ENCODE peak calls at places on chromosomes 5 and 9, in six cellular contexts. F is endothelial cell, J is spleen, G is astrocyte of the spinal cord, O is uterus, H is type B pancreatic cell. X is an unnamed sample.

GRCh38 chr5:141958113-141958512 is at the start of gene PCDH12:
- DNase-seq in F (peak), J (peak), G (no peak), O (no peak), H (no peak), X (peak)

GRCh38 chr9:75636427-75637045 is 253.9 kb upstream of the PCSK5 start:
- DNase-seq in F (no peak), J (no peak), G (no peak), O (no peak), H (no peak), X (peak)

GRCh38 chr5:16656561-16657191 is 39.9 kb upstream of the RETREG1 start:
- DNase-seq in F (no peak), J (no peak), G (peak), O (no peak), H (no peak), X (no peak)

GRCh38 chr9:77011973-77012817 is 7.3 kb upstream of the FOXB2 start:
- DNase-seq in F (peak), J (peak), G (peak), O (peak), H (peak), X (peak)

GRCh38 chr9:87067426-87067825 is 120.1 kb upstream of the GAS1 start:
- DNase-seq in F (no peak), J (no peak), G (no peak), O (no peak), H (no peak), X (no peak)

GRCh38 chr9:81690251-81690851 is 1.0 kb upstream of the TLE1 start:
- DNase-seq in F (peak), J (peak), G (no peak), O (peak), H (peak), X (no peak)

GRCh38 chr5:57128325-57128724 is 45.5 kb upstream of the GPBP1 start:
- DNase-seq in F (no peak), J (no peak), G (no peak), O (no peak), H (no peak), X (no peak)

GRCh38 chr9:88179080-88179521 is 40.8 kb upstream of the SPATA31C2 start:
- DNase-seq in F (no peak), J (peak), G (no peak), O (no peak), H (no peak), X (peak)

GRCh38 chr5:112616812-112617547 is 120.7 kb upstream of the APC start:
- DNase-seq in F (no peak), J (no peak), G (no peak), O (no peak), H (no peak), X (no peak)

GRCh38 chr5:44332360-44332971 is 56.8 kb downstream of the FGF10 start:
- DNase-seq in F (no peak), J (no peak), G (peak), O (no peak), H (no peak), X (no peak)

GRCh38 chr5:38692780-38693507 is 136.5 kb upstream of the LIFR start:
- DNase-seq in F (no peak), J (no peak), G (no peak), O (no peak), H (no peak), X (no peak)

GRCh38 chr9:109717342-109717741 is 62.7 kb upstream of the PALM2AKAP2 start:
- DNase-seq in F (no peak), J (no peak), G (no peak), O (no peak), H (no peak), X (no peak)

GRCh38 chr5:152188219-152188618 is 216.9 kb downstream of the NMUR2 start:
- DNase-seq in F (no peak), J (no peak), G (no peak), O (no peak), H (no peak), X (no peak)

GRCh38 chr9:71758785-71759184 is 9.5 kb downstream of the CEMIP2 start:
- DNase-seq in F (no peak), J (no peak), G (no peak), O (no peak), H (no peak), X (no peak)

GRCh38 chr5:1168751-1169607 is 32.4 kb upstream of the SLC6A19 start:
- DNase-seq in F (no peak), J (no peak), G (no peak), O (no peak), H (no peak), X (no peak)

GRCh38 chr5:121628783-121629182 is 222.9 kb upstream of the FTMT start:
- DNase-seq in F (no peak), J (no peak), G (no peak), O (no peak), H (no peak), X (no peak)

GRCh38 chr5:140169410-140169809 is 5.6 kb upstream of the CYSTM1 start:
- DNase-seq in F (no peak), J (no peak), G (no peak), O (no peak), H (no peak), X (no peak)

GRCh38 chr9:133225171-133226011 is 16.3 kb upstream of the OBP2B start:
- DNase-seq in F (no peak), J (peak), G (no peak), O (no peak), H (no peak), X (no peak)

GRCh38 chr5:122091942-122092600 is 14.0 kb upstream of the LOX start:
- DNase-seq in F (no peak), J (no peak), G (peak), O (no peak), H (no peak), X (no peak)

GRCh38 chr5:56327810-56328209 is 94.7 kb upstream of the ANKRD55 start:
- DNase-seq in F (no peak), J (no peak), G (no peak), O (no peak), H (no peak), X (peak)

GRCh38 chr9:124133752-124134151 is 122.2 kb downstream of the LHX2 start:
- DNase-seq in F (peak), J (no peak), G (peak), O (no peak), H (no peak), X (peak)

GRCh38 chr9:18331808-18332209 is 142.1 kb upstream of the ADAMTSL1 start:
- DNase-seq in F (no peak), J (no peak), G (peak), O (no peak), H (no peak), X (no peak)

GRCh38 chr5:67059747-67060490 is 136.7 kb downstream of the CD180 start:
- DNase-seq in F (no peak), J (no peak), G (peak), O (no peak), H (no peak), X (no peak)

GRCh38 chr5:77129386-77129785 is 42.3 kb upstream of the ZBED3 start:
- DNase-seq in F (peak), J (no peak), G (peak), O (peak), H (no peak), X (peak)
- TF ChIP-seq CTCF in F (peak), J (no peak), G (peak), O (no peak), H (peak), X (peak)

GRCh38 chr5:41973887-41974286 is 48.8 kb downstream of the FBXO4 start:
- DNase-seq in F (no peak), J (no peak), G (no peak), O (no peak), H (no peak), X (no peak)

GRCh38 chr5:41967401-41967800 is 42.3 kb downstream of the FBXO4 start:
- DNase-seq in F (no peak), J (no peak), G (no peak), O (no peak), H (no peak), X (no peak)

GRCh38 chr5:41966706-41967105 is 41.6 kb downstream of the FBXO4 start:
- DNase-seq in F (no peak), J (no peak), G (no peak), O (no peak), H (no peak), X (no peak)

GRCh38 chr5:41973087-41973486 is 48.0 kb downstream of the FBXO4 start:
- DNase-seq in F (no peak), J (no peak), G (no peak), O (no peak), H (no peak), X (no peak)

DNA sequence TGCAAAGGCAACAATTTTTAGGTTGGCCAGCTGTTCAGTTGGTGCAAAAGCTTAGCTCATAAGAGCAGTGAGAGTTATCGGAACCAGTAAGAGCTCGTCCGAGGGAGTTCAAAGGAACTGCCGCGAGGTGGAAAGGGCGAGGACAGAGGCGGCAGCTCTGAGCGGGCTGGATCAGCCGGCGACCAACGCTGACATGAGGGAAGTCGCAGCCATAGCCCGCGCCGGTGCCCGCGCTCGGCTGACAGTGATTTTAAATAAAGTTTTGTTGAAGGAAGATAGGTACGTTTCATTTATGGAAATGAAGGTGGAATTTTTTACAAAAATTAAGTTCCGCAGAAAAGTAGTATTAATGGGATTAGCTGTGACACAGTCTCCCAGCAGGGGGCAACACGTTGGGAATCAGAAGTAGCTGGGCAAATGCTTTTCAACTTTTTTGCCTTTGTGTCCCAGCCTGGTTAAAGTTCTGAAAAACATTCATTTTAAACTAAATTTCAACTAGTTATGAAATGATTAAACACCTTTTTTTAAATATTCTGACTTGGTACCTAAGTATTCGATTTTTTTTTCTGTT is 43.2 kb downstream of the FBXO4 start:
- DNase-seq in F (no peak), J (no peak), G (no peak), O (no peak), H (no peak), X (no peak)
- TF ChIP-seq CTCF in F (peak), J (no peak), G (no peak), O (no peak), H (peak), X (no peak)

DNA sequence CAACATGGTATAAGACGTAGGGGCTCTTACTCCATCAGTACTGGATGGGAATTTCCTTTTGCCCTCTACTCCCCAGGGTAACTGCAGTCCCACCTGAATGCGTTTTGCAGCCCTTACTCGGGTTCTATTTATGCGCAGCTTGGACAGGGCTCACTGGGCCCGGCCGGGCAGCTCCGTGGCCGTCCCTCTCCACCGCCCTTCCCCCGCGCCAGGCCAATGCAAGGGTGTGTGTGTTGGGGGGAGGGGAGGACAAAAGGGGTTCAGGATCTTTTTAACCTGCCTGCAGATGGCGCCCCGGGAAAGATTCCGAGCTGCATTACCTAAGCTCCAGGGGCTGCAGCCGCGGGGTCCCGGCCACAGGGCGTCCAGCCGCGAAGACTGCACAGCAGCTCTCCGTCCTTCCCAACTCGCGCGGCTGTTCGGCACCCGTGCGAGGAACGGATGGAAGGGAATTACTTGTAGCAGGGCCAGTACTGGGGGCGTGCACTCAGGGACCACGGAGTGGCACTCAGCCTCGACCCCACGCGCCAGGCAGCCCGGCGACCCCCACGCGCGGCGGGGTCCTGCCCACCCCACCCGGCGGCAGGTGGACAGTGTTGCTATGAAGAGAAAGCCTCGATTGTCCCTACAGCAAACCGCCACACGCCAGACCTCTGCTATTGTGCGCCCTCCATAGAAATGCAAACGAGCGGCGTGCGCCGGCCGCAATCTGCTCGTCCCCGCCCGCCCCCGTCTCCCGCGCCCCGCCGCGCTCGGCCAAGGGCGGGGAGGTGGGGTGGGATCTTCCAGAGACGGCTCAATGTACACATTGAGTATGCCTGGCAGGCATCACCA is 966 bp upstream of the GADD45G start:
- DNase-seq in F (peak), J (peak), G (peak), O (peak), H (peak), X (peak)
- TF ChIP-seq CTCF in F (peak), J (peak), G (peak), O (peak), H (peak), X (peak)

GRCh38 chr5:5772202-5772601 is 349.7 kb downstream of the ICE1 start:
- DNase-seq in F (no peak), J (no peak), G (no peak), O (no peak), H (no peak), X (no peak)

GRCh38 chr5:5767286-5767928 is 344.9 kb downstream of the ICE1 start:
- DNase-seq in F (no peak), J (no peak), G (no peak), O (no peak), H (no peak), X (no peak)

GRCh38 chr5:5765066-5765465 is 342.6 kb downstream of the ICE1 start:
- DNase-seq in F (no peak), J (no peak), G (no peak), O (no peak), H (no peak), X (no peak)

DNA sequence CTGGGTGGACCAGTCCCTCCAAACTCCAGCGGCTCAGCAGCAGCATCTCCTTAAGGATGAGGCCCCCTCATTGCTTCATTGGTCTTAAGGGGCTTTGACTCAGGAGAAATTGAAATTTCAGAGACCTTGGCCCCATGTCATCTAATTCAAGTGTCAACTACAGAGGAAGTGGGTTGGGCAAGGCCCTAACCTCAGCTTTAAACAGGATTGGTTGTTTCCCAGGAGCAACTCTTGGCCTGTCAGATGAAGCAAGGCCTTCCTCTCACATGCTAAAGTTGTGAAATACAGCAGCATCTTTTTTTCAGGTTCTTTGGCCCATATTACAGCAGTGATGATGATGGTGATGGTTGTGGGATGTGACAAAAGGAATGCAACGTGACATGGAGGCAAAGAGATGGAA is 348.3 kb downstream of the ICE1 start:
- DNase-seq in F (no peak), J (no peak), G (no peak), O (no peak), H (no peak), X (no peak)
- TF ChIP-seq CTCF in F (no peak), J (no peak), G (no peak), O (no peak), H (no peak), X (no peak)

GRCh38 chr5:87899109-87900100 is 369.2 kb downstream of the TMEM161B start:
- DNase-seq in F (peak), J (no peak), G (peak), O (no peak), H (no peak), X (no peak)
- TF ChIP-seq CTCF in F (no peak), J (no peak), G (peak), O (no peak), H (peak), X (no peak)

GRCh38 chr5:138579517-138579863 is 4.3 kb upstream of the HSPA9 start:
- DNase-seq in F (no peak), J (no peak), G (no peak), O (no peak), H (no peak), X (no peak)

GRCh38 chr5:138574744-138575193 is 432 bp downstream of the HSPA9 start:
- DNase-seq in F (no peak), J (no peak), G (no peak), O (no peak), H (no peak), X (no peak)

GRCh38 chr5:138573223-138573622 is 2.0 kb downstream of the HSPA9 start:
- DNase-seq in F (no peak), J (no peak), G (no peak), O (no peak), H (no peak), X (no peak)

GRCh38 chr5:138573949-138574670 is 1.1 kb downstream of the HSPA9 start:
- DNase-seq in F (no peak), J (no peak), G (no peak), O (no peak), H (no peak), X (no peak)

GRCh38 chr5:138575194-138576015 is at the start of gene HSPA9:
- DNase-seq in F (peak), J (peak), G (peak), O (peak), H (peak), X (peak)
- TF ChIP-seq CTCF in F (no peak), J (peak), G (no peak), O (no peak), H (peak), X (no peak)

DNA sequence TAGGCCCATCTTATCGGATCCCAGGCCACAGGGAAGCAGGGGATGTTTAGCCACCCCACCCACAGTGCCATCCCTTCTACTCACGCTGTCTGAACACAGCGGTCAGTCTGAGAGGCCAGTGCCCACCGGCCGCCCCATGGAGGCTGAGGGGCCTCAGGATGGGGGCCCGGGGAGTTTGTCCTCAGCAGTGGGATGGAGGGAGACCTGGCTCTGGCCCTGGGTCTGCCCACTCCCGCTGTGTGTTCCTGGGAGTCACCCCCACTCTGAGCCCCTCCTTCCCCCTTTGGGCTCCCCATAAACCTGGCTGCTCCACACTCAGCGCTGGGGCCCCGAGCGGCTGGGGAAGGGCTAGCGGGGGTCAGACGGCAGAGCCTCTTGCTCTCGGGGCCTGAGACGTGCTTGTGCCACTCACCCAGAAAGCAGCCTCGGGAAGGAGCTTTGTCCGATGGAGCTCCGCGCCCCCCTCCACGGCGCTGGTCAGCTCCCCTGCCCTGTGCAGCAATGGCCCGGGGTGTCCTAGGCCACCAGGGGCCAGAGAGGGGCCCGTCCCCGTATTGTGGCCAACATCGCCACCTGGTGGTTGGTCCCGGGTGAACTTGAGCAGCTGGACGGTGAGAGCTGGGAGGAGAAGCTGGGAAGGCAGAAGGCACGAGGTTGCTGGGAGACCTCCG is 10.9 kb upstream of the LAMC3 start:
- DNase-seq in F (peak), J (no peak), G (peak), O (no peak), H (peak), X (peak)
- TF ChIP-seq CTCF in F (peak), J (peak), G (peak), O (no peak), H (peak), X (peak)

GRCh38 chr9:93308676-93309075 is 124.7 kb downstream of the WNK2 start:
- DNase-seq in F (no peak), J (peak), G (no peak), O (no peak), H (peak), X (no peak)

GRCh38 chr9:93307468-93308157 is 123.7 kb downstream of the WNK2 start:
- DNase-seq in F (no peak), J (peak), G (no peak), O (peak), H (peak), X (no peak)

GRCh38 chr9:93308158-93308602 is 124.2 kb downstream of the WNK2 start:
- DNase-seq in F (no peak), J (peak), G (no peak), O (peak), H (peak), X (no peak)

GRCh38 chr9:93306579-93307091 is 122.7 kb downstream of the WNK2 start:
- DNase-seq in F (no peak), J (peak), G (no peak), O (no peak), H (peak), X (no peak)

GRCh38 chr9:93309889-93310425 is 126.0 kb downstream of the WNK2 start:
- DNase-seq in F (no peak), J (no peak), G (no peak), O (no peak), H (peak), X (no peak)
- TF ChIP-seq CTCF in F (no peak), J (no peak), G (no peak), O (no peak), H (no peak), X (no peak)

GRCh38 chr5:136375920-136376319 is 10.6 kb upstream of the TRPC7 start:
- DNase-seq in F (no peak), J (no peak), G (no peak), O (no peak), H (no peak), X (no peak)

GRCh38 chr5:136374638-136375037 is 9.3 kb upstream of the TRPC7 start:
- DNase-seq in F (no peak), J (no peak), G (no peak), O (no peak), H (no peak), X (no peak)

GRCh38 chr5:136374003-136374402 is 8.7 kb upstream of the TRPC7 start:
- DNase-seq in F (peak), J (no peak), G (no peak), O (no peak), H (no peak), X (no peak)
- TF ChIP-seq CTCF in F (no peak), J (no peak), G (peak), O (no peak), H (peak), X (no peak)

GRCh38 chr9:83599071-83599470 is 23.9 kb upstream of the IDNK start:
- DNase-seq in F (no peak), J (no peak), G (no peak), O (no peak), H (no peak), X (no peak)

GRCh38 chr9:83601463-83601862 is 21.5 kb upstream of the IDNK start:
- DNase-seq in F (no peak), J (no peak), G (no peak), O (no peak), H (no peak), X (no peak)

GRCh38 chr9:83598487-83598886 is 24.5 kb upstream of the IDNK start:
- DNase-seq in F (no peak), J (no peak), G (no peak), O (no peak), H (no peak), X (no peak)

GRCh38 chr9:83596899-83597504 is 25.9 kb upstream of the IDNK start:
- DNase-seq in F (peak), J (no peak), G (peak), O (no peak), H (no peak), X (peak)
- TF ChIP-seq CTCF in F (peak), J (peak), G (peak), O (peak), H (peak), X (peak)

X was measured in activated CD8-positive, alpha-beta T cell treated with anti-CD3 and anti-CD28 coated beads for 36 hours.